ENCODE peak calls at places on chromosomes 1 and 21, in four cellular contexts. One of them, this sample, is unnamed.

GRCh38 chr1:10528066-10529014 is 53.6 kb downstream of the PEX14 start:
- DNase-seq in MV-4-11: no peak
- DNase-seq in breast epithelium: no peak
- DNase-seq in AG10803: peak
- DNase-seq in this sample: no peak

GRCh38 chr1:157993179-157994080 is at the start of gene KIRREL1:
- DNase-seq in MV-4-11: no peak
- DNase-seq in breast epithelium: no peak
- DNase-seq in AG10803: peak
- DNase-seq in this sample: no peak

GRCh38 chr1:171103862-171104261 is 13.2 kb downstream of the FMO3 start:
- DNase-seq in MV-4-11: no peak
- DNase-seq in breast epithelium: no peak
- DNase-seq in AG10803: no peak
- DNase-seq in this sample: no peak

GRCh38 chr1:110084226-110085078 is 14.0 kb upstream of the ALX3 start:
- DNase-seq in MV-4-11: peak
- DNase-seq in breast epithelium: no peak
- DNase-seq in AG10803: peak
- DNase-seq in this sample: peak

GRCh38 chr1:210241121-210241520 is 8.5 kb downstream of the SERTAD4 start:
- DNase-seq in MV-4-11: no peak
- DNase-seq in breast epithelium: no peak
- DNase-seq in AG10803: no peak
- DNase-seq in this sample: no peak

GRCh38 chr1:226690460-226690982 is 48.6 kb downstream of the ITPKB start:
- DNase-seq in MV-4-11: no peak
- DNase-seq in breast epithelium: no peak
- DNase-seq in AG10803: no peak
- DNase-seq in this sample: no peak

GRCh38 chr1:39508266-39508665 is 16.8 kb downstream of the BMP8A start:
- DNase-seq in MV-4-11: no peak
- DNase-seq in breast epithelium: no peak
- DNase-seq in AG10803: no peak
- DNase-seq in this sample: no peak

GRCh38 chr1:47756411-47756810 is 240.8 kb downstream of the TRABD2B start:
- DNase-seq in MV-4-11: no peak
- DNase-seq in breast epithelium: peak
- DNase-seq in AG10803: no peak
- DNase-seq in this sample: no peak

GRCh38 chr21:37582613-37583012 is 216.0 kb downstream of the DYRK1A start:
- DNase-seq in MV-4-11: peak
- DNase-seq in breast epithelium: no peak
- DNase-seq in AG10803: peak
- DNase-seq in this sample: peak

GRCh38 chr1:197336571-197336970 is 68.5 kb downstream of the CRB1 start:
- DNase-seq in MV-4-11: no peak
- DNase-seq in breast epithelium: no peak
- DNase-seq in AG10803: no peak
- DNase-seq in this sample: no peak

GRCh38 chr1:160096491-160097116 is 1.8 kb downstream of the IGSF8 start:
- DNase-seq in MV-4-11: peak
- DNase-seq in breast epithelium: no peak
- DNase-seq in AG10803: peak
- DNase-seq in this sample: no peak

GRCh38 chr1:79323240-79324025 is 316.9 kb upstream of the ADGRL4 start:
- DNase-seq in MV-4-11: peak
- DNase-seq in breast epithelium: no peak
- DNase-seq in AG10803: peak
- DNase-seq in this sample: peak

GRCh38 chr21:46056450-46056903 is 41.4 kb upstream of the COL6A2 start:
- DNase-seq in MV-4-11: no peak
- DNase-seq in breast epithelium: peak
- DNase-seq in AG10803: peak
- DNase-seq in this sample: no peak

GRCh38 chr1:7667625-7668218 is 103.4 kb upstream of the VAMP3 start:
- DNase-seq in MV-4-11: peak
- DNase-seq in breast epithelium: peak
- DNase-seq in AG10803: peak
- DNase-seq in this sample: peak

GRCh38 chr1:185338719-185339622 is 21.9 kb upstream of the IVNS1ABP start:
- DNase-seq in MV-4-11: peak
- DNase-seq in breast epithelium: no peak
- DNase-seq in AG10803: peak
- DNase-seq in this sample: peak

GRCh38 chr1:6041432-6042062 is 4.1 kb upstream of the KCNAB2 start:
- DNase-seq in MV-4-11: no peak
- DNase-seq in breast epithelium: no peak
- DNase-seq in AG10803: peak
- DNase-seq in this sample: peak